ENCODE peak calls at places on chromosomes 16 and 17, in eight cellular contexts. Y is T-helper 2 cell; S is NT2/D1; T is ELF-1; L is activated CD8-positive, alpha-beta T cell treated with anti-CD3 and anti-CD28 coated beads for 36 hours; V is NCI-H748 treated with DMSO at 0.1 percent for 48 hours; W is heart right ventricle; M is epithelial cell of proximal tubule. K is an unnamed sample.

GRCh38 chr17:35981908-35982330 is 622 bp upstream of the CCL16 start:
- DNase-seq in Y (no peak), S (no peak), T (peak), L (peak), V (no peak), W (no peak), M (no peak), K (no peak)

GRCh38 chr16:69112285-69113129 is 7.1 kb downstream of the HAS3 start:
- DNase-seq in Y (no peak), S (no peak), T (peak), L (peak), V (no peak), W (peak), M (no peak), K (no peak)

GRCh38 chr17:33572615-33573014 is 279.5 kb upstream of the ASIC2 start:
- DNase-seq in Y (no peak), S (no peak), T (peak), L (no peak), V (no peak), W (no peak), M (no peak), K (no peak)

GRCh38 chr16:57826706-57827625 is 24.7 kb upstream of the KIFC3 start:
- DNase-seq in Y (no peak), S (no peak), T (no peak), L (no peak), V (no peak), W (no peak), M (no peak), K (no peak)

GRCh38 chr16:2779978-2780898 is 3.2 kb upstream of the ELOB start:
- DNase-seq in Y (no peak), S (no peak), T (no peak), L (peak), V (no peak), W (no peak), M (no peak), K (no peak)

GRCh38 chr17:78224226-78225087 is 7.0 kb upstream of the TMEM235 start:
- DNase-seq in Y (no peak), S (no peak), T (peak), L (no peak), V (no peak), W (no peak), M (no peak), K (no peak)

GRCh38 chr16:89623511-89624232 is 10.2 kb downstream of the DPEP1 start:
- DNase-seq in Y (no peak), S (no peak), T (peak), L (no peak), V (no peak), W (no peak), M (no peak), K (no peak)

GRCh38 chr17:76659928-76660614 is 16.5 kb upstream of the ST6GALNAC1 start:
- DNase-seq in Y (peak), S (no peak), T (peak), L (no peak), V (no peak), W (no peak), M (no peak), K (no peak)

GRCh38 chr17:8994319-8994718 is 27.0 kb upstream of the NTN1 start:
- DNase-seq in Y (peak), S (peak), T (peak), L (peak), V (peak), W (peak), M (no peak), K (no peak)

GRCh38 chr17:81302861-81303326 is 7.8 kb upstream of the SLC38A10 start:
- DNase-seq in Y (no peak), S (no peak), T (no peak), L (no peak), V (no peak), W (no peak), M (no peak), K (no peak)

GRCh38 chr16:56611281-56611833 is 3.0 kb downstream of the MT2A start:
- DNase-seq in Y (no peak), S (no peak), T (no peak), L (no peak), V (no peak), W (peak), M (no peak), K (peak)

GRCh38 chr17:81405382-81406005 is 10.2 kb downstream of the BAHCC1 start:
- DNase-seq in Y (no peak), S (no peak), T (peak), L (no peak), V (no peak), W (peak), M (no peak), K (peak)

GRCh38 chr17:72117470-72117747 is 3.4 kb upstream of the SOX9 start:
- DNase-seq in Y (no peak), S (no peak), T (no peak), L (no peak), V (no peak), W (no peak), M (no peak), K (no peak)

GRCh38 chr16:75868636-75869389 is 142.5 kb upstream of the CPHXL start:
- DNase-seq in Y (no peak), S (no peak), T (no peak), L (no peak), V (no peak), W (no peak), M (no peak), K (no peak)

GRCh38 chr17:29788045-29788444 is 142.0 kb downstream of the SSH2 start:
- DNase-seq in Y (no peak), S (no peak), T (no peak), L (no peak), V (no peak), W (no peak), M (no peak), K (no peak)